ENCODE peak calls at places on chromosomes 5 and 9, in nine cellular contexts. One of them, this sample, is unnamed.

GRCh38 chr5:16727937-16728336 is 111.1 kb upstream of the RETREG1 start:
- DNase-seq in CD4-positive, alpha-beta T cell: no peak
- DNase-seq in GM20000: no peak
- DNase-seq in GM12891: no peak
- DNase-seq in H7: no peak
- DNase-seq in mucosa of gallbladder: no peak
- DNase-seq in posterior cingulate gyrus: no peak
- DNase-seq in pons: peak
- DNase-seq in brain microvascular endothelial cell: no peak
- DNase-seq in this sample: no peak

GRCh38 chr5:154421868-154422267 is 23.9 kb upstream of the SAP30L start:
- DNase-seq in posterior cingulate gyrus: no peak
- DNase-seq in H7: peak
- DNase-seq in mucosa of gallbladder: no peak
- DNase-seq in brain microvascular endothelial cell: peak
- DNase-seq in CD4-positive, alpha-beta T cell: no peak
- DNase-seq in GM12891: no peak
- DNase-seq in GM20000: peak
- DNase-seq in pons: peak
- DNase-seq in this sample: no peak

GRCh38 chr5:56358046-56358445 is 124.9 kb upstream of the ANKRD55 start:
- DNase-seq in brain microvascular endothelial cell: no peak
- DNase-seq in GM12891: no peak
- DNase-seq in pons: no peak
- DNase-seq in CD4-positive, alpha-beta T cell: no peak
- DNase-seq in mucosa of gallbladder: no peak
- DNase-seq in GM20000: no peak
- DNase-seq in posterior cingulate gyrus: no peak
- DNase-seq in H7: no peak
- DNase-seq in this sample: no peak

GRCh38 chr9:20658677-20659473 is 25.2 kb upstream of the FOCAD start:
- DNase-seq in H7: no peak
- DNase-seq in mucosa of gallbladder: no peak
- DNase-seq in GM12891: no peak
- DNase-seq in GM20000: no peak
- DNase-seq in posterior cingulate gyrus: no peak
- DNase-seq in pons: no peak
- DNase-seq in CD4-positive, alpha-beta T cell: peak
- DNase-seq in brain microvascular endothelial cell: no peak
- DNase-seq in this sample: no peak

GRCh38 chr5:94223231-94223630 is 395.2 kb downstream of the KIAA0825 start:
- DNase-seq in H7: no peak
- DNase-seq in pons: no peak
- DNase-seq in posterior cingulate gyrus: no peak
- DNase-seq in GM20000: no peak
- DNase-seq in CD4-positive, alpha-beta T cell: no peak
- DNase-seq in GM12891: no peak
- DNase-seq in brain microvascular endothelial cell: no peak
- DNase-seq in mucosa of gallbladder: no peak
- DNase-seq in this sample: no peak

GRCh38 chr9:12648921-12649320 is 44.3 kb upstream of the TYRP1 start:
- DNase-seq in GM12891: no peak
- DNase-seq in H7: no peak
- DNase-seq in CD4-positive, alpha-beta T cell: no peak
- DNase-seq in mucosa of gallbladder: no peak
- DNase-seq in GM20000: no peak
- DNase-seq in brain microvascular endothelial cell: no peak
- DNase-seq in pons: no peak
- DNase-seq in posterior cingulate gyrus: no peak
- DNase-seq in this sample: no peak

GRCh38 chr5:66174338-66174737 is 30.2 kb downstream of the SREK1 start:
- DNase-seq in CD4-positive, alpha-beta T cell: no peak
- DNase-seq in H7: no peak
- DNase-seq in GM20000: no peak
- DNase-seq in brain microvascular endothelial cell: peak
- DNase-seq in mucosa of gallbladder: no peak
- DNase-seq in posterior cingulate gyrus: no peak
- DNase-seq in GM12891: no peak
- DNase-seq in pons: peak
- DNase-seq in this sample: no peak

GRCh38 chr9:16202913-16203734 is 650.3 kb downstream of the CCDC171 start:
- DNase-seq in GM12891: no peak
- DNase-seq in H7: peak
- DNase-seq in brain microvascular endothelial cell: peak
- DNase-seq in GM20000: no peak
- DNase-seq in CD4-positive, alpha-beta T cell: no peak
- DNase-seq in mucosa of gallbladder: no peak
- DNase-seq in posterior cingulate gyrus: no peak
- DNase-seq in pons: no peak
- DNase-seq in this sample: peak

GRCh38 chr9:112820886-112821285 is 69.8 kb downstream of the SLC46A2 start:
- DNase-seq in GM20000: no peak
- DNase-seq in H7: no peak
- DNase-seq in brain microvascular endothelial cell: peak
- DNase-seq in posterior cingulate gyrus: no peak
- DNase-seq in CD4-positive, alpha-beta T cell: no peak
- DNase-seq in pons: no peak
- DNase-seq in mucosa of gallbladder: no peak
- DNase-seq in GM12891: no peak
- DNase-seq in this sample: peak

GRCh38 chr5:143054480-143054941 is 284.3 kb downstream of the ARHGAP26 start:
- DNase-seq in mucosa of gallbladder: no peak
- DNase-seq in GM20000: peak
- DNase-seq in H7: no peak
- DNase-seq in brain microvascular endothelial cell: peak
- DNase-seq in CD4-positive, alpha-beta T cell: no peak
- DNase-seq in posterior cingulate gyrus: no peak
- DNase-seq in GM12891: no peak
- DNase-seq in pons: no peak
- DNase-seq in this sample: no peak

GRCh38 chr9:78462616-78463015 is 165.7 kb downstream of the PSAT1 start:
- DNase-seq in mucosa of gallbladder: no peak
- DNase-seq in H7: no peak
- DNase-seq in GM12891: no peak
- DNase-seq in GM20000: no peak
- DNase-seq in brain microvascular endothelial cell: no peak
- DNase-seq in posterior cingulate gyrus: no peak
- DNase-seq in CD4-positive, alpha-beta T cell: no peak
- DNase-seq in pons: no peak
- DNase-seq in this sample: peak

GRCh38 chr5:126070481-126070880 is 352.7 kb upstream of the GRAMD2B start:
- DNase-seq in CD4-positive, alpha-beta T cell: no peak
- DNase-seq in GM20000: no peak
- DNase-seq in posterior cingulate gyrus: no peak
- DNase-seq in brain microvascular endothelial cell: peak
- DNase-seq in GM12891: no peak
- DNase-seq in pons: no peak
- DNase-seq in H7: no peak
- DNase-seq in mucosa of gallbladder: no peak
- DNase-seq in this sample: no peak

GRCh38 chr5:132462856-132463745 is 27.5 kb downstream of the IRF1 start:
- DNase-seq in CD4-positive, alpha-beta T cell: no peak
- DNase-seq in brain microvascular endothelial cell: no peak
- DNase-seq in mucosa of gallbladder: no peak
- DNase-seq in pons: no peak
- DNase-seq in posterior cingulate gyrus: no peak
- DNase-seq in H7: no peak
- DNase-seq in GM20000: no peak
- DNase-seq in GM12891: no peak
- DNase-seq in this sample: no peak

GRCh38 chr5:90886381-90886780 is 327.8 kb downstream of the ADGRV1 start:
- DNase-seq in CD4-positive, alpha-beta T cell: no peak
- DNase-seq in pons: no peak
- DNase-seq in posterior cingulate gyrus: no peak
- DNase-seq in GM20000: no peak
- DNase-seq in GM12891: no peak
- DNase-seq in brain microvascular endothelial cell: no peak
- DNase-seq in mucosa of gallbladder: no peak
- DNase-seq in H7: no peak
- DNase-seq in this sample: no peak

GRCh38 chr5:73985145-73985544 is 359.1 kb downstream of the ARHGEF28 start:
- DNase-seq in H7: peak
- DNase-seq in pons: peak
- DNase-seq in posterior cingulate gyrus: no peak
- DNase-seq in GM12891: no peak
- DNase-seq in brain microvascular endothelial cell: peak
- DNase-seq in mucosa of gallbladder: no peak
- DNase-seq in CD4-positive, alpha-beta T cell: no peak
- DNase-seq in GM20000: no peak
- DNase-seq in this sample: no peak

GRCh38 chr9:92289708-92290390 is 3.6 kb downstream of the IARS1 start:
- DNase-seq in brain microvascular endothelial cell: no peak
- DNase-seq in H7: no peak
- DNase-seq in CD4-positive, alpha-beta T cell: no peak
- DNase-seq in GM20000: no peak
- DNase-seq in pons: no peak
- DNase-seq in GM12891: no peak
- DNase-seq in posterior cingulate gyrus: no peak
- DNase-seq in mucosa of gallbladder: no peak
- DNase-seq in this sample: peak

GRCh38 chr5:5218396-5218795 is 78.3 kb downstream of the ADAMTS16 start:
- DNase-seq in pons: no peak
- DNase-seq in CD4-positive, alpha-beta T cell: no peak
- DNase-seq in brain microvascular endothelial cell: no peak
- DNase-seq in posterior cingulate gyrus: no peak
- DNase-seq in GM20000: no peak
- DNase-seq in H7: no peak
- DNase-seq in mucosa of gallbladder: no peak
- DNase-seq in GM12891: no peak
- DNase-seq in this sample: no peak

GRCh38 chr9:110126986-110127864 is 80.7 kb downstream of the C9orf152 start:
- DNase-seq in mucosa of gallbladder: peak
- DNase-seq in pons: no peak
- DNase-seq in GM12891: no peak
- DNase-seq in H7: peak
- DNase-seq in GM20000: no peak
- DNase-seq in brain microvascular endothelial cell: peak
- DNase-seq in CD4-positive, alpha-beta T cell: no peak
- DNase-seq in posterior cingulate gyrus: no peak
- DNase-seq in this sample: peak

GRCh38 chr5:141822134-141822533 is 56.1 kb downstream of the PCDH1 start:
- DNase-seq in H7: no peak
- DNase-seq in GM12891: no peak
- DNase-seq in CD4-positive, alpha-beta T cell: no peak
- DNase-seq in mucosa of gallbladder: no peak
- DNase-seq in pons: no peak
- DNase-seq in brain microvascular endothelial cell: no peak
- DNase-seq in posterior cingulate gyrus: no peak
- DNase-seq in GM20000: no peak
- DNase-seq in this sample: peak

GRCh38 chr9:98890256-98890655 is 53.5 kb upstream of the COL15A1 start:
- DNase-seq in mucosa of gallbladder: no peak
- DNase-seq in posterior cingulate gyrus: no peak
- DNase-seq in GM12891: no peak
- DNase-seq in H7: no peak
- DNase-seq in pons: no peak
- DNase-seq in GM20000: no peak
- DNase-seq in brain microvascular endothelial cell: no peak
- DNase-seq in CD4-positive, alpha-beta T cell: no peak
- DNase-seq in this sample: no peak

GRCh38 chr5:38535281-38535750 is 21.1 kb downstream of the LIFR start:
- DNase-seq in posterior cingulate gyrus: no peak
- DNase-seq in brain microvascular endothelial cell: no peak
- DNase-seq in pons: no peak
- DNase-seq in mucosa of gallbladder: no peak
- DNase-seq in GM12891: no peak
- DNase-seq in H7: no peak
- DNase-seq in GM20000: no peak
- DNase-seq in CD4-positive, alpha-beta T cell: no peak
- DNase-seq in this sample: no peak

GRCh38 chr9:89047667-89048066 is 56.4 kb downstream of the S1PR3 start:
- DNase-seq in mucosa of gallbladder: no peak
- DNase-seq in GM12891: no peak
- DNase-seq in brain microvascular endothelial cell: no peak
- DNase-seq in GM20000: no peak
- DNase-seq in pons: no peak
- DNase-seq in CD4-positive, alpha-beta T cell: no peak
- DNase-seq in posterior cingulate gyrus: no peak
- DNase-seq in H7: no peak
- DNase-seq in this sample: no peak

GRCh38 chr9:130825051-130825651 is 9.9 kb upstream of the ABL1 start:
- DNase-seq in mucosa of gallbladder: peak
- DNase-seq in H7: peak
- DNase-seq in brain microvascular endothelial cell: peak
- DNase-seq in pons: peak
- DNase-seq in posterior cingulate gyrus: no peak
- DNase-seq in CD4-positive, alpha-beta T cell: no peak
- DNase-seq in GM12891: no peak
- DNase-seq in GM20000: no peak
- DNase-seq in this sample: peak

GRCh38 chr5:81169924-81170323 is 63.2 kb upstream of the CKMT2 start:
- DNase-seq in H7: no peak
- DNase-seq in GM20000: no peak
- DNase-seq in pons: no peak
- DNase-seq in CD4-positive, alpha-beta T cell: no peak
- DNase-seq in mucosa of gallbladder: no peak
- DNase-seq in GM12891: no peak
- DNase-seq in brain microvascular endothelial cell: no peak
- DNase-seq in posterior cingulate gyrus: no peak
- DNase-seq in this sample: no peak